ENCODE peak calls at places on chromosomes 6 and 20, in eight cellular contexts. A, J, N, Q, H, I, G and U are unnamed samples.

GRCh38 chr6:28530777-28531176 is 5.1 kb downstream of the GPX5 start:
- DNase-seq in A (no peak), J (no peak), N (no peak), Q (no peak), H (no peak), I (no peak), G (no peak), U (no peak)

GRCh38 chr6:112443666-112444065 is 96.5 kb downstream of the RFPL4B start:
- DNase-seq in A (no peak), J (no peak), N (no peak), Q (peak; percentile 38), H (no peak), I (no peak), G (no peak), U (peak; percentile 71)

GRCh38 chr6:11606287-11606686 is 68.7 kb downstream of the TMEM170B start:
- DNase-seq in A (no peak), J (peak; percentile 14), N (no peak), Q (no peak), H (no peak), I (no peak), G (no peak), U (no peak)

GRCh38 chr6:20877008-20877937 is 343.0 kb downstream of the CDKAL1 start:
- DNase-seq in A (peak; percentile 95), J (peak; percentile 40), N (no peak), Q (peak; percentile 97), H (peak; percentile 98), I (no peak), G (no peak), U (peak; percentile 84)

GRCh38 chr20:6606651-6607050 is 160.8 kb upstream of the BMP2 start:
- DNase-seq in A (no peak), J (no peak), N (no peak), Q (no peak), H (no peak), I (no peak), G (no peak), U (no peak)

GRCh38 chr20:23668477-23668951 is 20.3 kb downstream of the CST4 start:
- DNase-seq in A (peak; percentile 54), J (peak; percentile 50), N (peak; percentile 39), Q (peak; percentile 19), H (peak; percentile 83), I (peak; percentile 69), G (peak; percentile 72), U (peak; percentile 67)

GRCh38 chr6:161272600-161273355 is 1.1 kb downstream of the AGPAT4 start:
- DNase-seq in A (peak; percentile 3), J (no peak), N (no peak), Q (peak; percentile 79), H (no peak), I (no peak), G (peak; percentile 65), U (peak; percentile 49)

GRCh38 chr20:12847862-12848261 is 160.9 kb upstream of the SPTLC3 start:
- DNase-seq in A (no peak), J (no peak), N (no peak), Q (no peak), H (peak; percentile 44), I (no peak), G (peak; percentile 83), U (peak; percentile 3)

GRCh38 chr6:23175391-23175790 is 606.0 kb downstream of the HDGFL1 start:
- DNase-seq in A (no peak), J (no peak), N (no peak), Q (peak; percentile 57), H (no peak), I (no peak), G (no peak), U (no peak)
- H3K4me3 ChIP-seq in A (no peak overlapping the region), J (no peak overlapping the region), N (no peak overlapping the region), Q (no peak overlapping the region), H (peak overlapping the region; percentile 1), I (no peak overlapping the region), G (no peak overlapping the region), U (no peak overlapping the region)

DNA sequence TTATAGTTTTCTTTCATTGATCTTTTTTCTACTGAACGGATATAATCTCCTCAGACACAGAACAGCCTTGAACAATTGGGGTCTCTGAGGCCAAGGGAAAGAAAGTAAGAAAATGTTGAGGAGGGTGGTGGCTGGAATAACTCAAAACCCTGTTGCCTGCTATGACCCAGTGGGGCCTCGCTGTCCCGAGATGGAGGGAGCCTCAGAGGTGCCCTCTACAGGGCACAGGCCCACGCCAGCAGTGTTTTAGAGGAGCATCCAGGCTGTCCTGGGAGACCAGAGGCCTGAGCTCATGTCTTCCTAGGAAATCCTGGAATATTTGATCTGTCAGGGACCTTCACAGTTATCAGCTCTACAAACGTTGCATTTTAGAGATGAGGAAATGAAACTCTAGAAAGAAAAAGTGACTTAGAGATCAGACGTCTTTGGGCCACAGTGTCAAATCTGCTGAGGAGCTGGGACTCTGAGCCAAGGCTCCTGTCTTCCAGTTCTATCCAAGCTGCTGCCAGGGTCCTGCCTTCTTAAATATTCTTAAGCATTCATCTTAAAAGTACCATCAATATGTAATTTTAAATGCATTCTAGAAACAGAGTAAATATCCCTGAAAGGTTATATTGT is 26.3 kb downstream of the ALDH5A1 start:
- DNase-seq in A (peak; percentile 23), J (peak; percentile 62), N (peak; percentile 69), Q (no peak), H (peak; percentile 67), I (peak; percentile 85), G (peak; percentile 63), U (peak; percentile 10)
- TF ChIP-seq CTCF in A (peak; percentile 85), J (peak; percentile 53), N (peak; percentile 40), Q (peak; percentile 75), H (peak; percentile 93), I (peak; percentile 99), G (peak; percentile 86), U (peak; percentile 61)

GRCh38 chr6:36544228-36544627 is 3.1 kb downstream of the STK38 start:
- DNase-seq in A (no peak), J (peak; percentile 38), N (no peak), Q (peak; percentile 25), H (peak; percentile 31), I (no peak), G (no peak), U (peak; percentile 68)
- H3K4me3 ChIP-seq in A (no peak overlapping the region), J (peak overlapping the region; percentile 99), N (no peak overlapping the region), Q (no peak overlapping the region), H (peak overlapping the region; percentile 24), I (no peak overlapping the region), G (no peak overlapping the region), U (peak overlapping the region; percentile 37)

GRCh38 chr20:63782051-63782471 is 42.5 kb downstream of the SLC2A4RG start:
- DNase-seq in A (peak; percentile 63), J (no peak), N (peak; percentile 54), Q (no peak), H (peak; percentile 59), I (no peak), G (no peak), U (no peak)
- TF ChIP-seq CTCF in A (peak; percentile 46), J (no peak), N (no peak), Q (no peak), H (peak; percentile 49), I (no peak), G (no peak), U (no peak)

DNA sequence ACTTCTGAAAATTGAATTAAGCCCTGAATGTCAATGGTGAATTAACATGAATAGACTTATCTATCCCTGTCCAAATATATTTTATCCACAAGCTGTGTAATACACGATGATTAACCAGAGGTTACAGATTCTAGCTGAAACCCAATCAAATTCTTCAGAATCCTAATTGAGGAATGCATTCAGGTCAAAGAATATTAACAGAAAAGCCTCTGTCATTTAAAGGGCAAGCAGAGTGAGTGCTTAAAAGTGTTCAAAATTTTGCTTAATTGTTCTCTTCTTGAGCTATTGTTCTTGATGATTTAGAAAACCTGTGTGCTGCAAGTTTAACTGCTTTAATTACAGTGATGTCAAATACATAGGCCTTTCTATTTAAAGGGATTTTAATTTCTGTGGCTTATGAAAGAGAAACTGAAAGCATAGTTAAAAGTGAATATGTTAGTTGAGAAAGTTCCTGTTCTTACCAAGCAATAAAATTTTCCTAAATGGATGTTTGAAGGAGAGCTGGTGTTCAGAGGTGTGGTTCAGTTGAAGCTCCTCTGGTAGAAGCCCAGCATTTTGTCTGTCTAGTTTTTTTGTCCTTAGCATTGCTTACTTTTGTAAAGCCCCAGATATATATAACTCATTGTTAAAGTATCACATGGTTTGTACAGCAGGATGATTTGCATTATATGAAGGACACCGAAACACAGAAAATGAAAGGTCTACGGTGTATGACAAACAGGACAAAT is 466.3 kb upstream of the PLCB4 start:
- DNase-seq in A (no peak), J (no peak), N (no peak), Q (no peak), H (no peak), I (no peak), G (no peak), U (peak; percentile 19)
- H3K4me3 ChIP-seq in A (no peak overlapping the region), J (peak overlapping the region; percentile 6), N (no peak overlapping the region), Q (peak overlapping the region; percentile 35), H (no peak overlapping the region), I (no peak overlapping the region), G (no peak overlapping the region), U (no peak overlapping the region)